ENCODE peak calls at places on chromosomes 6 and 20, in seven cellular contexts. O is IMR-90, J is HCT116, U is A549, D is GM12878, K is HepG2, V is H1. I is an unnamed sample.

GRCh38 chr6:109062756-109063352 is 31.8 kb downstream of the SESN1 start:
- DNase-seq in O (no peak), J (no peak), U (no peak), D (no peak), K (no peak), V (no peak), I (no peak)

GRCh38 chr6:11727995-11728961 is 50.3 kb downstream of the ADTRP start:
- DNase-seq in O (no peak), J (no peak), U (no peak), D (no peak), K (no peak), V (no peak), I (no peak)

GRCh38 chr6:162178266-162178665 is 549.3 kb downstream of the PRKN start:
- DNase-seq in O (no peak), J (no peak), U (no peak), D (no peak), K (no peak), V (no peak), I (no peak)

GRCh38 chr6:166780284-166780683 is 153.2 kb upstream of the RPS6KA2 start:
- DNase-seq in O (no peak), J (no peak), U (no peak), D (no peak), K (no peak), V (no peak), I (no peak)

GRCh38 chr20:1371235-1371782 is 21.5 kb downstream of the FKBP1A start:
- DNase-seq in O (no peak), J (no peak), U (no peak), D (no peak), K (no peak), V (no peak), I (no peak)

GRCh38 chr20:48358176-48358575 is 469.6 kb downstream of the PREX1 start:
- DNase-seq in O (no peak), J (no peak), U (no peak), D (no peak), K (no peak), V (no peak), I (no peak)

GRCh38 chr6:105769987-105770386 is 316.1 kb upstream of the PRDM1 start:
- DNase-seq in O (peak), J (peak), U (no peak), D (no peak), K (no peak), V (no peak), I (no peak)

GRCh38 chr6:113763883-113764282 is 93.3 kb upstream of the MARCKS start:
- DNase-seq in O (peak), J (peak), U (peak), D (peak), K (no peak), V (no peak), I (no peak)

GRCh38 chr20:47319517-47320252 is 36.8 kb downstream of the ZMYND8 start:
- DNase-seq in O (peak), J (peak), U (no peak), D (no peak), K (no peak), V (peak), I (peak)

GRCh38 chr6:32854376-32855178 is 585 bp downstream of the PSMB9 start:
- DNase-seq in O (peak), J (no peak), U (no peak), D (no peak), K (no peak), V (no peak), I (no peak)

GRCh38 chr20:37853823-37854375 is 49.0 kb upstream of the VSTM2L start:
- DNase-seq in O (no peak), J (no peak), U (no peak), D (peak), K (no peak), V (no peak), I (no peak)

GRCh38 chr20:11755071-11755881 is 162.4 kb upstream of the BTBD3 start:
- DNase-seq in O (no peak), J (no peak), U (no peak), D (no peak), K (no peak), V (no peak), I (no peak)

GRCh38 chr6:136709429-136709828 is 82.8 kb downstream of the MAP3K5 start:
- DNase-seq in O (no peak), J (no peak), U (no peak), D (no peak), K (no peak), V (no peak), I (no peak)

GRCh38 chr6:150345786-150346185 is 23.0 kb upstream of the IYD start:
- DNase-seq in O (no peak), J (no peak), U (no peak), D (no peak), K (no peak), V (no peak), I (no peak)

GRCh38 chr6:119105262-119105661 is 26.8 kb upstream of the FAM184A start:
- DNase-seq in O (no peak), J (no peak), U (no peak), D (no peak), K (no peak), V (no peak), I (no peak)

GRCh38 chr6:1392813-1393640 is 3.7 kb downstream of the FOXF2 start:
- DNase-seq in O (no peak), J (no peak), U (no peak), D (no peak), K (no peak), V (no peak), I (no peak)
- H3K4me2 ChIP-seq in O (peak), J (no peak), U (peak), D (no peak), K (no peak), V (peak), I (no peak)

GRCh38 chr20:2984028-2984501 is 59.4 kb upstream of the GNRH2 start:
- DNase-seq in O (no peak), J (no peak), U (no peak), D (peak), K (no peak), V (no peak), I (no peak)
- TF ChIP-seq CEBPB in O (no peak), J (no peak), U (no peak), D (no peak), K (no peak), V (no peak), I (no peak)

DNA sequence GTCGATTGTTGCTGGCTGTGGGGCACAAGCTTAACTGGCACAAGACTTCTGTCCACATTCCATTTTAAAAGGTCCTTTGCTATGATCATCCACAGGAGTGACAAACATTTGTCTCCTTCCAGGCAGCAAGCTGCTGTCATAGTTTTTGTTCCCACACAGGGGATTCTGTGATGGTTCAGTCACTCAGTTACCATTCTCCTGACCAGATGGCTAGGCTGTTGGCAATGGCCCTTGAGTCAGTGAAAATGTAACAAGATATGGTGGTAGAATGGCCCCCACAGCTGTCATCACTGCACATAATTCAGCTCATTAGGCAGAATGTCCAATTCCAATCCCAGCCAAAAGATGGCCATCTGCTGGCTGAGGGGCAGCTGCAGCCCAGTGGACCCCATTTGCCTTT is 13.7 kb downstream of the BPIFA1 start:
- DNase-seq in O (no peak), J (no peak), U (no peak), D (no peak), K (no peak), V (no peak), I (no peak)
- H3K4me2 ChIP-seq in O (no peak), J (no peak), U (no peak), D (no peak), K (no peak), V (no peak), I (no peak)

DNA sequence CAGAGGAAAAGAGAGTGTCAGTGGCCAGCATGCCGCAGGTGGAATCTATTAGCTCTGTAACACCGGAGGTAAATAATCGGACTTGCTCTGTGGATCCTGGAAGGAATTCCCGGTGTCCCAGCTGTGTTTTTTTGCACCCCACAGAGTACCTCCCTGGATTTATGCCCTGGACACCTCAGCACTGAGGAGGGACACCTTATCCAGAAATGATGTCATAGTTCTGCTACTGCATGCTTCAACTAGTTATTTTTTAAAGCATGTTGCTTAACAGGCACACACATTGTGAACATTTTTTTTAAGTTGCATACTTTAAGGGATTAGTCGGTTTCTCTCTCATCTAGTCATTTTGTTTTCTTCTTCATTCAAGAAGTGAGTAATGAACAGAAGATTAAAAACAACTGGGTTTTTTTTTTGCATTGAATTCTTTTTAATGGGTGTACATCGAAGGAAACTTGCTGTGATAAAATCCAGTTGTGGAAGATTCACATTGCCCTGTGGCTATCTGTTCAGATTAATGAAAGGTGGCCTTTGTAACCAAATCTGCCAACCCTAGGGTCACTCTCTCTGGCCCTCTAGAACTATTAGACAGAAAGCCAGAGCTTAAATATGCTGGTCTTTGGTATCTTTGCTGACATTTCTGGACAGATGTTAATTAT is 572.9 kb downstream of the PKHD1 start:
- DNase-seq in O (no peak), J (no peak), U (no peak), D (no peak), K (no peak), V (no peak), I (no peak)
- TF ChIP-seq CEBPB in O (no peak), J (no peak), U (no peak), D (no peak), K (no peak), V (no peak), I (no peak)

DNA sequence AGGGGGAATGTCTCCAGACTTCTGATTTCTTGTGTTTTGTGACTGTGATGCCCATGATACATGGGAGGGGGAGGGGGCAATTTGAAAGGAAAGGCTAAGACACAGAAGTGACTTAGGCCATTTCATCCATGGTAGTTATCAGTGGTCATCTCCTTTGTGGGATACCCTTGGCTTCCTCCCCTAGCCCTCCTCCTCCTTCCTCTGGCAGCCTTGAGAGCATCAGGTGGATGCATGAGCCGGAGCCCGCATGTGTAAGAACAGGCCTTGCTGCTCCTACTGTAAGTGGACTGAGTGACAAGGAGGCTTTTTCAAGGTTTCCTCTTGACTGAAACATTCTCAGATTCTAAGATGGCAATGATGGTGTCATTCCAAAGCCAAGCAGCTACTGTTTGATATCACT is 872 bp downstream of the CD83 start:
- DNase-seq in O (no peak), J (no peak), U (no peak), D (no peak), K (no peak), V (no peak), I (no peak)
- H3K4me2 ChIP-seq in O (no peak), J (peak), U (no peak), D (peak), K (peak), V (peak), I (no peak)